ENCODE peak calls at places on chromosomes 11 and 22, in ten cellular contexts. T is cardiac muscle cell, F is HepG2, Q is MCF 10A, M is fibroblast of lung, J is GM12865, H is pancreas, Y is lower leg skin, A is GM10248, C is transverse colon. O is an unnamed sample.

GRCh38 chr22:28541137-28541536 is 138.5 kb downstream of the TTC28 start:
- DNase-seq in H (no peak), J (no peak), M (no peak), Q (no peak), A (no peak), T (no peak), C (no peak), F (no peak), Y (no peak), O (no peak)

GRCh38 chr11:64745219-64745522 is 1.2 kb upstream of the RASGRP2 start:
- DNase-seq in F (no peak), H (peak), Y (peak), C (peak), Q (no peak), J (peak), T (no peak), A (peak), M (no peak), O (no peak)

GRCh38 chr22:32746715-32747114 is 54.8 kb upstream of the TIMP3 start:
- DNase-seq in C (no peak), M (no peak), Q (no peak), H (no peak), J (no peak), T (no peak), Y (peak), A (no peak), F (no peak), O (no peak)

GRCh38 chr22:38823076-38823475 is 20.8 kb downstream of the NPTXR start:
- DNase-seq in M (no peak), T (no peak), C (no peak), F (no peak), J (no peak), A (no peak), Y (no peak), H (no peak), Q (no peak), O (no peak)

GRCh38 chr11:44849922-44850321 is 100.8 kb downstream of the TP53I11 start:
- DNase-seq in F (no peak), M (no peak), C (no peak), T (no peak), Y (no peak), Q (no peak), A (no peak), J (no peak), H (no peak), O (no peak)

GRCh38 chr11:133403900-133404299 is 128.4 kb downstream of the OPCML start:
- DNase-seq in J (peak), A (no peak), F (no peak), Q (no peak), Y (no peak), H (no peak), C (no peak), M (no peak), T (no peak), O (no peak)

GRCh38 chr11:11531127-11531526 is 90.7 kb downstream of the GALNT18 start:
- DNase-seq in C (no peak), A (no peak), F (no peak), Q (no peak), J (no peak), M (no peak), T (no peak), H (no peak), Y (no peak), O (no peak)

GRCh38 chr11:61549662-61550568 is 31.0 kb downstream of the SYT7 start:
- DNase-seq in F (no peak), H (no peak), T (no peak), C (no peak), Q (no peak), M (no peak), Y (no peak), J (no peak), A (no peak), O (no peak)

GRCh38 chr11:27395556-27396258 is 32.7 kb upstream of the CCDC34 start:
- DNase-seq in F (peak), M (peak), C (peak), A (no peak), T (peak), H (peak), J (no peak), Q (peak), Y (no peak), O (no peak)

GRCh38 chr11:102798012-102798746 is at the start of gene MMP1:
- DNase-seq in M (peak), J (no peak), Y (no peak), C (no peak), T (peak), A (no peak), Q (peak), F (no peak), H (no peak), O (no peak)

GRCh38 chr11:126917531-126918204 is 82.9 kb downstream of the KIRREL3 start:
- DNase-seq in T (peak), Y (no peak), M (peak), Q (peak), A (no peak), H (no peak), J (peak), F (no peak), C (no peak), O (no peak)

GRCh38 chr11:12242071-12242672 is 131.8 kb downstream of the MICAL2 start:
- DNase-seq in H (peak), Q (no peak), Y (no peak), C (no peak), J (no peak), M (no peak), T (no peak), F (no peak), A (no peak), O (no peak)

GRCh38 chr22:19038164-19038546 is 84.1 kb downstream of the DGCR2 start:
- DNase-seq in Y (peak), H (no peak), Q (no peak), F (no peak), T (no peak), M (no peak), A (no peak), C (no peak), J (no peak), O (no peak)

GRCh38 chr11:69356703-69357457 is 62.9 kb downstream of the MYEOV start:
- DNase-seq in M (no peak), F (no peak), H (peak), T (no peak), C (no peak), J (no peak), A (no peak), Y (peak), Q (peak), O (no peak)

GRCh38 chr11:126352934-126353801 is 2.3 kb upstream of the ST3GAL4 start:
- DNase-seq in C (no peak), M (peak), Q (peak), T (peak), Y (no peak), A (no peak), F (peak), J (peak), H (no peak), O (peak)

GRCh38 chr11:17351510-17352176 is at the start of gene NCR3LG1:
- DNase-seq in H (peak), Q (peak), J (peak), M (peak), F (peak), T (peak), Y (peak), A (peak), C (peak), O (peak)

GRCh38 chr22:32339190-32340012 is 18.3 kb upstream of the RFPL3 start:
- DNase-seq in H (no peak), M (no peak), T (no peak), A (no peak), Q (no peak), F (no peak), J (no peak), Y (peak), C (no peak), O (no peak)

GRCh38 chr22:36323855-36324331 is 63.9 kb downstream of the MYH9 start:
- DNase-seq in H (no peak), A (no peak), Y (no peak), Q (no peak), F (no peak), M (peak), C (no peak), J (no peak), T (peak), O (no peak)

GRCh38 chr11:66144000-66144678 is 74.1 kb downstream of the PACS1 start:
- DNase-seq in Y (no peak), C (no peak), H (no peak), F (no peak), T (no peak), Q (no peak), M (no peak), A (no peak), J (no peak), O (no peak)

GRCh38 chr11:66142370-66143263 is 72.5 kb downstream of the PACS1 start:
- DNase-seq in J (no peak), M (no peak), Y (no peak), F (peak), C (no peak), T (peak), Q (peak), H (no peak), A (no peak), O (no peak)

GRCh38 chr11:66146940-66147339 is 76.9 kb downstream of the PACS1 start:
- DNase-seq in A (no peak), T (no peak), M (no peak), H (no peak), C (no peak), Y (no peak), J (no peak), F (no peak), Q (no peak), O (no peak)

GRCh38 chr11:66139817-66140216 is 69.7 kb downstream of the PACS1 start:
- DNase-seq in M (no peak), C (no peak), Q (no peak), J (no peak), Y (no peak), F (no peak), T (no peak), H (no peak), A (no peak), O (no peak)

GRCh38 chr11:66143264-66143566 is 73.1 kb downstream of the PACS1 start:
- DNase-seq in M (no peak), H (no peak), A (no peak), F (no peak), J (no peak), T (no peak), Y (no peak), C (no peak), Q (no peak), O (no peak)
- TF ChIP-seq CTCF in M (no peak), H (no peak), A (no peak), F (no peak), J (no peak), T (no peak), Y (no peak), C (no peak), Q (no peak), O (no peak)

GRCh38 chr22:40586781-40587180 is 49.7 kb downstream of the MRTFA start:
- DNase-seq in H (no peak), Q (no peak), C (no peak), J (no peak), T (no peak), Y (no peak), M (no peak), F (no peak), A (no peak), O (no peak)

GRCh38 chr22:40582063-40582462 is 54.5 kb downstream of the MRTFA start:
- DNase-seq in J (no peak), T (no peak), A (no peak), H (no peak), M (no peak), Q (no peak), F (no peak), C (no peak), Y (no peak), O (no peak)

GRCh38 chr22:40585205-40585778 is 51.2 kb downstream of the MRTFA start:
- DNase-seq in A (no peak), C (no peak), H (no peak), Y (no peak), T (no peak), M (no peak), Q (no peak), J (peak), F (no peak), O (no peak)

GRCh38 chr22:40580631-40581030 is 55.9 kb downstream of the MRTFA start:
- DNase-seq in A (no peak), J (no peak), T (no peak), Y (no peak), H (no peak), M (no peak), F (no peak), C (no peak), Q (no peak), O (no peak)

GRCh38 chr22:40583058-40583741 is 53.3 kb downstream of the MRTFA start:
- DNase-seq in C (no peak), T (no peak), J (peak), H (no peak), Y (no peak), M (no peak), A (peak), Q (no peak), F (no peak), O (peak)
- TF ChIP-seq CTCF in C (no peak), T (no peak), J (no peak), H (no peak), Y (no peak), M (no peak), A (no peak), Q (no peak), F (no peak), O (no peak)

DNA sequence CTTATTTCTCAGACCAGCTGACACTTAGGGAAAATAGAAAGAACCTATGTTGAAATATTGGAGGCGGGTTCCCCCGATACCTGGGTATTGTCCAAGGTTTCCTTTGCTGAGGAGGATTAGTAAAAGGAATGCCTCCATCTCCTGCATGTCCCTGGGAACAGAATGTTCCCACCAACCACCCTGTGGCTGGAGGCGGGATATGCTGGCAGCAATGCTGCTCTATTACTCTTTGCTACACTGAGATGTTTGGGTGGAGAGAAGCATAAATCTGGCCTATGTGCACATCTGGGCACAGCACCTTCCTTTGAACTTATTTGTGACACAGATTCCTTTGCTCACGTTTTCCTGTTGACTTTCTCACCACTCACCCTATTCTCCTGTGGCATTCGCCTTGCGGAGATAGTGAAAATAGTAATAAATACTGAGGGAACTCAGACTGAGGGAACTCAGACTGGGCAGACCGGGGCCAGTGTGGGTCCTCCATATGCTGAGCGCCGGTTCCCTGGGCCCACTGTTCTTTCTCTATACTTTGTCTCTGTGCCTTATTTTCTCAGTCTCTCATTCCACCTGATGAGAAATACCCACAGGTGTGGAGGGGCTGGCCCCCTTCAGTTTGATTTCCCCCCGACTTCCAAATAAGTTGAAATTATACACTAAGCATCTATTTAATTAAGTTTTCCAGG is 32.1 kb downstream of the IGLL1 start:
- DNase-seq in T (no peak), Q (peak), F (no peak), A (no peak), J (no peak), C (no peak), M (no peak), H (no peak), Y (no peak), O (no peak)
- TF ChIP-seq CTCF in T (no peak), Q (no peak), F (no peak), A (no peak), J (no peak), C (no peak), M (no peak), H (no peak), Y (no peak), O (no peak)

GRCh38 chr22:41827671-41828070 is 5.2 kb upstream of the SREBF2 start:
- DNase-seq in C (no peak), J (no peak), Y (no peak), F (no peak), H (no peak), T (no peak), A (no peak), Q (no peak), M (peak), O (no peak)

GRCh38 chr22:41826430-41827383 is 6.2 kb upstream of the SREBF2 start:
- DNase-seq in Q (no peak), Y (no peak), C (peak), T (no peak), A (no peak), F (no peak), M (peak), H (no peak), J (no peak), O (no peak)

GRCh38 chr22:41826001-41826400 is 6.9 kb upstream of the SREBF2 start:
- DNase-seq in J (no peak), Q (no peak), T (no peak), M (no peak), F (no peak), C (no peak), Y (no peak), A (no peak), H (no peak), O (no peak)

GRCh38 chr22:41830174-41830573 is 2.7 kb upstream of the SREBF2 start:
- DNase-seq in Y (no peak), A (no peak), F (no peak), H (no peak), M (no peak), C (no peak), Q (no peak), T (no peak), J (no peak), O (no peak)

DNA sequence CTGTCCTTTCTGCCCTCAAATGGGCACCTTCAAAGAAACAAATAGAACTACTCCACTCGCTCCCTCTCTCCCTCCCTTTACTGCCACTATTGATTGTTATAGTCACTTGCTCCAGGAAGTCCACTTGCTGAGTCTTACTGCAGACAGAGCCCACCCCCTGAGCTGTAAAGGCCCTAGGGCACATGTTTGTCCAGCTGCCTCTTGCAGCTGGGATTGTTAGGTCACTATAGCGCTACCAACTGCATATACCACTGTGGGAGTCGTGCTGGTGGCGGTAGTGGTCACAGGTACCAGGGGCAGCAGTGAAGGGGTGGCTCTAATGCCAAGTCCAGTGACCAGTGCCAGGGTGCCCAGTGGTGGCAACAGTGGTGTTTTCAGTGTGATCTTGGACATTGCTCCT is 4.4 kb upstream of the SREBF2 start:
- DNase-seq in J (no peak), Y (no peak), C (peak), H (no peak), M (no peak), A (no peak), F (no peak), Q (no peak), T (no peak), O (no peak)
- TF ChIP-seq CTCF in J (no peak), Y (no peak), C (no peak), H (no peak), M (no peak), A (no peak), F (no peak), Q (no peak), T (no peak), O (no peak)

DNA sequence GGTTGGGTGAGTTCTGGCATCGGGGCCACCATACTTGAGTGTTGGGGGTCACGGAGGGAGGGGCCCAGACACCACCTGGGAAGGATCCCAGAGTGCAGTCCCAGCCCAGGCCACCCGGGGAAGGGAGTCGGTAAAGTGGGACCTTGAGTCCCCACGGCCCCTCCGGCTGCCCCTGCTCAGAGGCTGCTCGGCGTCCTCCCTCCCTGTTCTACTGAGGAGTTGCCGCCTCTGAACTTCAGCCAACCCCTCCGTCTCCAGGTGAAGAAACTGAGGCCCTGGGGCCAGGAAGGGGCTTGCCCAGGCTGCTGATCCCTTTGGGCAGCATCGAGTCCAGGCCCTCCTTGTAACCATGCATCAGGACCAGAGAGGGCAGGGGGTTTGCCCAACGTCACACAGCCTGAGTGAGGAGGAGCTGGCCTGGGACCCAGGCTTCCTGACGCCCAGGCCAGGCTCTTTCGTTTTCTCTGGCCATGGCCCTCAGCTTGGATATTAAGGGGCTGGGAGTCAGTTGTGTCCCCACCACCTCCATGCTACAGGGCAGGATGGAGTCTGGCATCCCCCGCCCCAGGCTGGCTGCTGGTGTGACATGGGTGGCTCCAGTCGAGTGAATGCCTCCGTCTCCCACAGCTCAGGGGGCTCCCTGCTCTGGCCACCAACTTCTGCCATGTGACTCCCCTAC is 1.3 kb downstream of the PARVG start:
- DNase-seq in M (no peak), J (peak), T (no peak), C (no peak), Y (no peak), A (no peak), F (no peak), H (no peak), Q (no peak), O (no peak)
- TF ChIP-seq CTCF in M (no peak), J (peak), T (no peak), C (no peak), Y (no peak), A (no peak), F (no peak), H (no peak), Q (no peak), O (no peak)